ENCODE peak calls at places on chromosomes 6 and 20, in five cellular contexts. V is CD8-positive, alpha-beta memory T cell; Z is PC-3; A is left ventricle myocardium inferior; L is SJSA1. N is an unnamed sample. For H3K4me1, the result is how much of the 10 kb centered on the place peaks cover.

GRCh38 chr6:21893778-21894177 is 300.2 kb downstream of the SOX4 start:
- DNase-seq in V (no peak), A (no peak), L (no peak), Z (peak), N (no peak)

GRCh38 chr20:40397483-40397882 is 291.6 kb downstream of the MAFB start:
- DNase-seq in V (no peak), Z (no peak), L (no peak), A (no peak), N (no peak)

GRCh38 chr6:43773050-43773956 is 3.3 kb downstream of the VEGFA start:
- DNase-seq in L (peak), A (peak), V (peak), Z (peak), N (peak)

GRCh38 chr20:33301192-33301930 is 18.3 kb downstream of the BPIFB1 start:
- DNase-seq in Z (no peak), L (no peak), A (no peak), V (no peak), N (no peak)

GRCh38 chr6:26141378-26141901 is 54.2 kb downstream of the HFE start:
- DNase-seq in A (no peak), Z (no peak), L (no peak), V (no peak), N (no peak)

GRCh38 chr6:13427346-13427745 is 60.1 kb downstream of the GFOD1 start:
- DNase-seq in A (no peak), Z (no peak), V (no peak), L (no peak), N (no peak)

GRCh38 chr6:56729719-56730118 is 87.0 kb upstream of the DST start:
- DNase-seq in V (no peak), Z (peak), A (no peak), L (peak), N (no peak)

GRCh38 chr6:41294463-41294862 is 8.0 kb upstream of the TREM1 start:
- DNase-seq in L (no peak), V (no peak), A (no peak), Z (no peak), N (no peak)

GRCh38 chr6:155483858-155484257 is 28.2 kb upstream of the NOX3 start:
- DNase-seq in A (no peak), V (no peak), L (no peak), Z (no peak), N (no peak)

GRCh38 chr6:170388113-170388512 is 81.6 kb downstream of the FAM120B start:
- DNase-seq in Z (no peak), A (no peak), L (no peak), V (no peak), N (no peak)

GRCh38 chr6:3770023-3770422 is 18.5 kb upstream of the PXDC1 start:
- DNase-seq in V (no peak), Z (no peak), L (no peak), A (no peak), N (no peak)

GRCh38 chr20:47359533-47360206 is 3.2 kb upstream of the ZMYND8 start:
- DNase-seq in A (no peak), L (no peak), Z (no peak), V (no peak), N (no peak)

GRCh38 chr6:55953384-55953783 is 78.0 kb upstream of the BMP5 start:
- DNase-seq in A (no peak), L (peak), Z (peak), V (no peak), N (no peak)

GRCh38 chr20:17442588-17442987 is 88.6 kb downstream of the BFSP1 start:
- DNase-seq in L (no peak), Z (peak), V (no peak), A (no peak), N (no peak)

DNA sequence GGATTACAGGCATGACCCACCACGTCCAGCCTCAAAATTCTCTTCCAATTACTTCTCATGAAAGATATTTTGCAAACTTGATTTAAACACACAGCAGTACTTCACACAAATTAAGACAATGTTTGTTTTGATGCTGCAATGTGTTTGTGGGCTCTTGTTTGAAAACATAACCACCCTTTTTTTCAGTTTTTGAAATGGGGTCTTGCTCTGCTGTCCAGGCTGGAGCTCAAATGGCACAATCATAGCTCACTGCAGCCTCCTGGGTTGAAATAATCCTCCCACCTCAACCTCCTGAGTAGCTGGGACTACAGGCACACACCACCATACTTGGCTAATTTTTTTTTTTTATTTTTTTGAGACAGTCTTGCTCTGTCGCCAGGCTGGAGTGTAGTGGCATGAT is 31.0 kb downstream of the STAU1 start:
- DNase-seq in V (no peak), Z (no peak), L (no peak), A (no peak), N (no peak)
- H3K4me1 ChIP-seq in V (under half), Z (under half), L (under half), A (under half), N (under half)

GRCh38 chr6:125674230-125674629 is 75.2 kb upstream of the HEY2 start:
- DNase-seq in Z (no peak), A (no peak), L (no peak), V (no peak), N (no peak)
- H3K4me3 ChIP-seq in Z (no peak), A (no peak), L (no peak), V (no peak), N (no peak)

DNA sequence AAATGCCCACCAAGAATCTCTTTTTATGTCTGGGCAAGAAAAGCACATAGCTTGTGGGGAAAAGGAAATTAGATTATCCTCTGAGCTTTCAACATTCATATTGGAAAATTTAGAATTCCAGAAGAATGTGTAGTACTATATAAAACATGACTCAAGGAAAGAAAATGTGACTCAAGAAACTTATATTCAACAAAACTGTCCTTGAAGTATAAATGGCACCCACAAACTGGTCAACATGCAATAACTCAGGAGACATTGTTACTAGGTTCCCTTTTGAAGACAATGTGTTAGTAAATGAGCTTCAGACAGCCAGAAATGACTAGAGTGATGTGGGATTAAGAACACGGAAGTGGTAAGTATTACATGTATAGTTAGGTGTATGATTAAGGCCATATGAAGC is 26.1 kb upstream of the TINAG start:
- DNase-seq in L (peak), Z (peak), A (no peak), V (no peak), N (no peak)
- H3K4me1 ChIP-seq in L (under half), Z (half or more), A (under half), V (under half), N (under half)

GRCh38 chr6:37442416-37443218 is 9.6 kb downstream of the CMTR1 start:
- DNase-seq in L (peak), A (no peak), V (no peak), Z (no peak), N (no peak)
- H3K4me3 ChIP-seq in L (no peak), A (peak), V (peak), Z (no peak), N (peak)

GRCh38 chr6:112468359-112468758 is 121.2 kb downstream of the RFPL4B start:
- DNase-seq in V (no peak), Z (peak), L (peak), A (no peak), N (no peak)

GRCh38 chr6:112469306-112469705 is 122.2 kb downstream of the RFPL4B start:
- DNase-seq in A (no peak), V (no peak), Z (no peak), L (no peak), N (no peak)

GRCh38 chr6:112470396-112470795 is 123.3 kb downstream of the RFPL4B start:
- DNase-seq in A (no peak), V (no peak), L (no peak), Z (no peak), N (no peak)

GRCh38 chr6:112475083-112475482 is 128.0 kb downstream of the RFPL4B start:
- DNase-seq in V (no peak), Z (no peak), A (no peak), L (peak), N (no peak)

DNA sequence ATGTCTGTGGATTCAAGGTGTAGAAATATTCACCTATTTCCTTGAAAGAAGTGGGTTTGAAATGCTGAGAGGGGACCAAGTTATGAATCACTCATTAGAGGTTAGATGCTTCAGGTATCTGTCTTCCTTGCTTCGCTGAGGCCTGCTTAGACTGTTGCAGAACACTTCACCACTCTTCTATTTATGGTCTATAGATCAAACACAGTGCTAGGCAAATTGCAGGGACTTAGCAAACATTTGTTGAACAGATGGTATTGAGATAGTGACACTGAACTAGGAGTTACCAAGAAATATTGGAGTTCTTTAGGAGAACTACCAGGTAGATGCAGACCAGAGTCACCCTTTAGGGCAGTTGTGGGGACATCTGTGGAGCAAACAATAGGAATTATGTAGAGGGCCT is 123.8 kb downstream of the RFPL4B start:
- DNase-seq in L (no peak), A (no peak), Z (no peak), V (no peak), N (no peak)
- H3K4me1 ChIP-seq in L (under half), A (under half), Z (under half), V (under half), N (under half)

GRCh38 chr6:1611572-1612385 is 2.1 kb downstream of the FOXC1 start:
- DNase-seq in Z (peak), L (peak), V (no peak), A (no peak), N (no peak)

GRCh38 chr6:1609662-1610496 is at the start of gene FOXC1:
- DNase-seq in A (peak), L (peak), V (no peak), Z (peak), N (no peak)

GRCh38 chr6:1612386-1612893 is 2.7 kb downstream of the FOXC1 start:
- DNase-seq in Z (peak), A (no peak), L (no peak), V (no peak), N (no peak)

GRCh38 chr6:1610497-1611321 is 994 bp downstream of the FOXC1 start:
- DNase-seq in L (peak), Z (peak), V (no peak), A (no peak), N (no peak)

GRCh38 chr6:1611322-1611571 is 1.5 kb downstream of the FOXC1 start:
- DNase-seq in L (no peak), A (no peak), V (no peak), Z (peak), N (no peak)
- H3K4me3 ChIP-seq in L (peak), A (peak), V (no peak), Z (peak), N (no peak)